ENCODE peak calls at places on chromosomes 4 and X, in eight cellular contexts. Z is A549, R is AG04450, T is endodermal cell, M is PC-9, H is lower leg skin, O is hepatocyte, W is AG10803. A is an unnamed sample.

GRCh38 chrX:14899607-14900006 is 26.4 kb downstream of the MOSPD2 start:
- DNase-seq in T (no peak), H (no peak), O (peak; percentile 8), R (no peak), M (no peak), W (peak; percentile 39), Z (peak; percentile 22), A (no peak)

GRCh38 chrX:17596051-17596450 is 141.2 kb upstream of the SCML1 start:
- DNase-seq in Z (peak; percentile 9), R (no peak), O (no peak), H (no peak), T (no peak), W (no peak), M (no peak), A (no peak)

GRCh38 chr4:11429646-11430045 is 952 bp upstream of the HS3ST1 start:
- DNase-seq in T (no peak), W (no peak), H (no peak), Z (no peak), O (no peak), R (no peak), M (peak; percentile 66), A (no peak)

GRCh38 chrX:152991123-152991522 is 2.8 kb downstream of the PNMA5 start:
- DNase-seq in Z (no peak), M (no peak), R (no peak), T (no peak), W (no peak), O (no peak), H (no peak), A (no peak)

GRCh38 chr4:114599231-114600065 is 841 bp downstream of the UGT8 start:
- DNase-seq in T (peak; percentile 82), H (peak; percentile 86), R (no peak), O (peak; percentile 49), M (no peak), W (no peak), Z (no peak), A (no peak)

GRCh38 chrX:118181030-118181429 is 64.4 kb upstream of the KLHL13 start:
- DNase-seq in O (no peak), Z (no peak), W (no peak), R (no peak), M (no peak), H (no peak), T (no peak), A (no peak)

GRCh38 chr4:56906534-56906933 is 1.2 kb upstream of the REST start:
- DNase-seq in O (no peak), T (peak; percentile 50), W (no peak), Z (no peak), H (no peak), M (no peak), R (no peak), A (no peak)

GRCh38 chr4:22091906-22092305 is 143.3 kb upstream of the KCNIP4 start:
- DNase-seq in O (no peak), R (no peak), T (no peak), W (no peak), M (no peak), Z (no peak), H (no peak), A (no peak)

GRCh38 chr4:153529646-153530045 is 63.5 kb downstream of the TMEM131L start:
- DNase-seq in M (no peak), O (no peak), W (peak; percentile 68), H (no peak), R (no peak), Z (no peak), T (no peak), A (no peak)

GRCh38 chrX:16587776-16588175 is 62.2 kb upstream of the S100G start:
- DNase-seq in M (no peak), Z (no peak), W (peak; percentile 36), H (no peak), O (no peak), T (no peak), R (no peak), A (no peak)

GRCh38 chrX:105882581-105883275 is 60.4 kb downstream of the NRK start:
- DNase-seq in M (no peak), R (no peak), H (no peak), T (no peak), W (no peak), O (peak; percentile 15), Z (no peak), A (no peak)

GRCh38 chr4:185811509-185812364 is at the start of gene SORBS2:
- DNase-seq in H (no peak), Z (no peak), T (no peak), R (no peak), W (peak; percentile 16), M (peak; percentile 50), O (peak; percentile 75), A (peak; percentile 53)

GRCh38 chr4:95124906-95125504 is 367.2 kb downstream of the BMPR1B start:
- DNase-seq in M (no peak), O (peak; percentile 75), W (peak; percentile 75), H (no peak), T (peak; percentile 75), R (peak; percentile 39), Z (peak; percentile 81), A (peak; percentile 61)

GRCh38 chr4:108619372-108620100 is 840 bp upstream of the RPL34 start:
- DNase-seq in M (no peak), W (no peak), R (no peak), T (peak; percentile 44), H (no peak), O (no peak), Z (no peak), A (no peak)

GRCh38 chr4:534101-534575 is 35.1 kb downstream of the PIGG start:
- DNase-seq in O (no peak), R (no peak), W (no peak), T (no peak), H (peak; percentile 79), M (no peak), Z (no peak), A (no peak)

GRCh38 chrX:129842510-129843208 is 1.0 kb downstream of the ZDHHC9 start:
- DNase-seq in T (peak; percentile 69), R (no peak), H (no peak), Z (peak; percentile 12), W (peak; percentile 59), O (peak; percentile 58), M (peak; percentile 65), A (peak; percentile 43)

GRCh38 chrX:129836827-129837226 is 6.9 kb downstream of the ZDHHC9 start:
- DNase-seq in T (no peak), Z (no peak), H (no peak), W (no peak), O (no peak), R (no peak), M (no peak), A (no peak)

GRCh38 chrX:129843209-129843458 is 552 bp downstream of the ZDHHC9 start:
- DNase-seq in W (no peak), O (peak; percentile 41), R (no peak), M (no peak), H (no peak), T (no peak), Z (no peak), A (no peak)

GRCh38 chrX:129843459-129844306 is at the start of gene ZDHHC9:
- DNase-seq in M (peak; percentile 86), O (peak; percentile 91), H (peak; percentile 98), W (peak; percentile 87), R (peak; percentile 57), Z (peak; percentile 91), T (peak; percentile 96), A (peak; percentile 56)

DNA sequence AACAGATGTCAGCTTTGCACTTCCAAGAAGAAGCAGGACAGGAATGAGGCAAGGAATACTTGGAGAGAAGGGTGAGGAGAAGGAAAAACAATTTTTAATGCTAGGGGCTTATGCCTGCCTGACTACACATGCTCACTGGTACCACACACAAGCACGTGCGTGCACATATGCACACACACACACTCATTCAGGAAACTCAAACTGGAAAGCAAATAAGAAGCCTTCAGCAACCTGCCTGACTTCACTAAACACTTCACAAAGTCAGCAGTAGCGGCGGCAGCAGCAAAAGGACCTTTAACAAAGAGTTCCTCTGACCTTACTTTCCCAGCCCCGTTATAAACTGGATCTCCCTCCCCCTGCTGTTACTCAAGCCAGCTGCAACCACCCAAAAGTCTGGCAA is 3.4 kb downstream of the ZDHHC9 start:
- DNase-seq in T (no peak), Z (no peak), H (no peak), W (no peak), R (no peak), M (no peak), O (no peak), A (no peak)
- TF ChIP-seq CTCF in T (no peak), Z (no peak), H (no peak), W (no peak), R (no peak), M (no peak), O (no peak), A (no peak)

GRCh38 chr4:110515676-110516075 is 39.7 kb downstream of the ENPEP start:
- DNase-seq in Z (peak; percentile 13), W (no peak), T (no peak), O (no peak), H (no peak), R (no peak), M (no peak), A (no peak)
- H3K4me3 ChIP-seq in Z (peak overlapping the region; percentile 46), W (no peak overlapping the region), T (no peak overlapping the region), O (no peak overlapping the region), H (no peak overlapping the region), R (no peak overlapping the region), M (peak overlapping the region; percentile 53), A (no peak overlapping the region)

GRCh38 chr4:27861381-27861787 is 1000.7 kb downstream of the STIM2 start:
- DNase-seq in Z (peak; percentile 29), M (no peak), T (peak; percentile 81), H (no peak), O (peak; percentile 53), R (no peak), W (peak; percentile 1), A (peak; percentile 85)
- TF ChIP-seq CTCF in Z (peak; percentile 26), M (peak; percentile 77), T (peak; percentile 95), H (no peak), O (peak; percentile 61), R (peak; percentile 58), W (peak; percentile 33), A (peak; percentile 92)

DNA sequence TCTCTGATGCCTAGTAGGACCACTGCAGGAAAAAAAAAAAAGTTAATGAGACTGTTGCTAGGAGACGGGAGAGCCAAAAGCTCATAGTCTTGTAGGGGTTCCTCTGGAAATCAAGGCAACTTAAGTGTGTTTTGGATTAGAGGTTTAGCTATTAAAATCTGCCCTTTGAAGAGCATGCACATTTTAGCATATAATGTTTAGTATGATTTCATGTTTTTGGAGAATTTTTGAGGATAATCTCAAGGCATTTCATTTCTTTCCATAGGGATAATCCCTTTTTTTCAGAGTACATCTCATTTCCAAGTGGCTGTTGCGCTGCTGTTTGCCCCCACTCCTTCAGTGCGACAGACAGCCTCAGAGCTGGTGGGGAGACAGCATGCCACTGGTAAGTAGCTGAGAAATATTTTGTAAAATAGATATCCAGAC is at the start of gene LINC00632:
- DNase-seq in H (no peak), W (no peak), O (no peak), T (no peak), Z (no peak), M (no peak), R (no peak), A (no peak)
- H3K4me3 ChIP-seq in H (no peak within 1 kb of the TSS), W (no peak within 1 kb of the TSS), O (no peak within 1 kb of the TSS), T (no peak within 1 kb of the TSS), Z (no peak within 1 kb of the TSS), M (no peak within 1 kb of the TSS), R (no peak within 1 kb of the TSS), A (no peak within 1 kb of the TSS)

GRCh38 chr4:26319467-26320158 is 1.2 kb upstream of the RBPJ start:
- DNase-seq in H (peak; percentile 99), O (peak; percentile 100), T (peak; percentile 98), R (peak; percentile 100), Z (peak; percentile 99), W (peak; percentile 100), M (peak; percentile 95), A (peak; percentile 100)
- TF ChIP-seq CTCF in H (no peak), O (no peak), T (no peak), R (peak; percentile 18), Z (no peak), W (no peak), M (no peak), A (peak; percentile 27)

A was measured in LNCaP clone FGC.